ENCODE peak calls at places on chromosomes 13 and 19, in ten cellular contexts. R, M, I, Y, N, T, G, W, Q and P are unnamed samples.

GRCh38 chr19:30668521-30669155 is 296.5 kb downstream of the ZNF536 start:
- DNase-seq in M (no peak), Y (no peak), G (no peak), I (no peak), N (no peak), W (no peak), T (no peak), R (no peak), Q (no peak), P (no peak)

GRCh38 chr19:36685835-36686234 is 1.6 kb upstream of the ZNF567 start:
- DNase-seq in M (no peak), G (no peak), R (no peak), Y (no peak), Q (no peak), I (peak; percentile 14), W (no peak), N (no peak), T (no peak), P (no peak)

GRCh38 chr19:48588670-48589399 is 17.7 kb upstream of the SPACA4 start:
- DNase-seq in R (peak; percentile 76), Y (peak; percentile 81), W (peak; percentile 87), M (peak; percentile 85), G (peak; percentile 92), T (peak; percentile 67), N (peak; percentile 86), Q (peak; percentile 79), I (peak; percentile 82), P (peak; percentile 83)

GRCh38 chr19:18379803-18380747 is 5.9 kb upstream of the GDF15 start:
- DNase-seq in N (no peak), R (peak; percentile 94), Y (no peak), Q (no peak), G (no peak), T (no peak), M (peak; percentile 55), I (no peak), W (no peak), P (no peak)

GRCh38 chr13:52128714-52129700 is at the start of gene NEK5:
- DNase-seq in N (peak; percentile 81), W (peak; percentile 47), G (peak; percentile 75), T (peak; percentile 28), Q (peak; percentile 19), R (peak; percentile 29), M (peak; percentile 46), I (peak; percentile 60), Y (peak; percentile 26), P (peak; percentile 50)

GRCh38 chr19:23440791-23441190 is 45.5 kb upstream of the ZNF91 start:
- DNase-seq in G (peak; percentile 14), T (no peak), Q (no peak), M (no peak), R (no peak), W (peak; percentile 16), N (no peak), Y (no peak), I (no peak), P (no peak)

GRCh38 chr19:16017138-16017490 is 59.2 kb upstream of the TPM4 start:
- DNase-seq in W (no peak), M (no peak), T (no peak), N (no peak), Y (no peak), Q (no peak), G (no peak), I (no peak), R (no peak), P (no peak)

GRCh38 chr19:29651622-29652394 is 13.5 kb upstream of the PLEKHF1 start:
- DNase-seq in G (no peak), T (no peak), Y (no peak), R (no peak), W (no peak), Q (no peak), N (no peak), I (no peak), M (no peak), P (no peak)

GRCh38 chr13:30705672-30706071 is 29.7 kb upstream of the ALOX5AP start:
- DNase-seq in W (no peak), N (no peak), T (no peak), Y (no peak), M (no peak), G (no peak), R (no peak), Q (no peak), I (no peak), P (no peak)

GRCh38 chr13:93361703-93362102 is 135.1 kb downstream of the GPC6 start:
- DNase-seq in T (no peak), I (no peak), Q (no peak), R (no peak), M (no peak), Y (no peak), W (no peak), N (no peak), G (no peak), P (no peak)

GRCh38 chr13:84121456-84121855 is 239.2 kb upstream of the SLITRK1 start:
- DNase-seq in N (no peak), R (peak; percentile 38), Y (no peak), M (peak; percentile 0), Q (no peak), T (no peak), I (no peak), G (no peak), W (no peak), P (no peak)

GRCh38 chr19:34806976-34807860 is 34.2 kb upstream of the ZNF599 start:
- DNase-seq in R (no peak), Q (no peak), W (no peak), I (no peak), T (no peak), G (no peak), N (no peak), Y (no peak), M (no peak), P (no peak)

GRCh38 chr13:113855931-113856715 is 7.8 kb downstream of the GAS6 start:
- DNase-seq in M (no peak), W (no peak), Q (no peak), R (no peak), N (no peak), G (no peak), T (no peak), Y (no peak), I (no peak), P (no peak)

GRCh38 chr13:84430441-84430840 is 548.2 kb upstream of the SLITRK1 start:
- DNase-seq in Y (no peak), W (no peak), R (no peak), Q (no peak), T (no peak), M (peak; percentile 13), N (no peak), I (no peak), G (no peak), P (no peak)

GRCh38 chr13:57624565-57625435 is 6.7 kb upstream of the PCDH17 start:
- DNase-seq in W (peak; percentile 47), I (peak; percentile 73), Y (no peak), Q (no peak), T (no peak), R (peak; percentile 53), M (peak; percentile 12), N (peak; percentile 34), G (no peak), P (no peak)

GRCh38 chr13:76808927-76809326 is 77.3 kb downstream of the KCTD12 start:
- DNase-seq in M (no peak), R (no peak), Q (no peak), T (no peak), W (no peak), I (no peak), Y (no peak), N (no peak), G (no peak), P (no peak)